ENCODE peak calls at places on chromosomes 12 and 14, in six cellular contexts. P is astrocyte of the spinal cord; J is breast epithelium; W is lower leg skin; S is ELR; M is activated naive CD4-positive, alpha-beta T cell. T is an unnamed sample.

GRCh38 chr12:46722737-46723136 is 103.1 kb downstream of the SLC38A4 start:
- DNase-seq in J (no peak), M (no peak), P (no peak), S (no peak), W (no peak), T (no peak)

GRCh38 chr14:89616425-89617141 is 199.6 kb upstream of the FOXN3 start:
- DNase-seq in M (no peak), S (peak; percentile 14), W (no peak), J (no peak), P (peak; percentile 24), T (no peak)

GRCh38 chr14:55370883-55371455 is 40.7 kb downstream of the ATG14 start:
- DNase-seq in W (no peak), J (no peak), P (no peak), M (no peak), S (no peak), T (no peak)

GRCh38 chr14:74301594-74302159 is 1.1 kb downstream of the ABCD4 start:
- DNase-seq in W (no peak), J (no peak), M (no peak), S (no peak), P (no peak), T (no peak)

GRCh38 chr14:41280745-41281144 is 325.9 kb upstream of the LRFN5 start:
- DNase-seq in M (no peak), S (peak; percentile 14), P (peak; percentile 12), W (no peak), J (no peak), T (no peak)

GRCh38 chr14:65229431-65230286 is 127.3 kb upstream of the MAX start:
- DNase-seq in S (peak; percentile 65), M (no peak), P (peak; percentile 54), W (peak; percentile 91), J (no peak), T (no peak)

GRCh38 chr14:65849558-65849957 is 437.0 kb downstream of the FUT8 start:
- DNase-seq in P (no peak), S (no peak), W (peak; percentile 6), M (no peak), J (no peak), T (no peak)

GRCh38 chr12:8662592-8662991 is at the start of gene MFAP5:
- DNase-seq in S (no peak), W (no peak), P (peak; percentile 38), M (no peak), J (no peak), T (no peak)

GRCh38 chr12:89346741-89347324 is 5.5 kb downstream of the DUSP6 start:
- DNase-seq in M (no peak), J (no peak), S (peak; percentile 69), P (peak; percentile 65), W (no peak), T (no peak)

GRCh38 chr14:90808759-90809529 is 7.3 kb downstream of the TTC7B start:
- DNase-seq in J (no peak), W (no peak), M (no peak), S (peak; percentile 67), P (no peak), T (no peak)

GRCh38 chr12:92403210-92404175 is 257.8 kb upstream of the BTG1 start:
- DNase-seq in S (no peak), W (no peak), M (no peak), J (no peak), P (no peak), T (no peak)

GRCh38 chr12:56385873-56386272 is 23.2 kb upstream of the APOF start:
- DNase-seq in J (no peak), M (no peak), P (no peak), S (peak; percentile 22), W (no peak), T (no peak)

GRCh38 chr14:72808564-72808963 is 85.3 kb downstream of the DPF3 start:
- DNase-seq in J (no peak), W (no peak), S (no peak), P (peak; percentile 59), M (no peak), T (no peak)